ENCODE peak calls at places on chromosomes 16 and 17, in seven cellular contexts. V is upper lobe of right lung, W is Peyer's patch, I is GM23248, J is A549, P is astrocyte, Q is lower lobe of right lung. N is an unnamed sample. For H3K9me3, the result is how much of the 10 kb centered on the place peaks cover.

GRCh38 chr17:50564916-50565315 is 4.4 kb downstream of the CACNA1G start:
- DNase-seq in V (no peak), W (no peak), I (peak), J (no peak), P (peak), Q (no peak), N (no peak)

GRCh38 chr17:55520402-55520801 is 9.2 kb upstream of the SMIM36 start:
- DNase-seq in V (no peak), W (no peak), I (no peak), J (no peak), P (no peak), Q (no peak), N (no peak)

GRCh38 chr17:18968945-18969887 is 17.3 kb downstream of the SLC5A10 start:
- DNase-seq in V (no peak), W (peak), I (peak), J (peak), P (no peak), Q (no peak), N (no peak)

GRCh38 chr17:15651583-15652110 is 32.1 kb upstream of the FBXW10B start:
- DNase-seq in V (peak), W (peak), I (peak), J (peak), P (peak), Q (peak), N (no peak)

GRCh38 chr17:65182233-65182632 is 45.1 kb downstream of the RGS9 start:
- DNase-seq in V (no peak), W (no peak), I (no peak), J (no peak), P (no peak), Q (no peak), N (no peak)

GRCh38 chr16:4852221-4852872 is 5.1 kb downstream of the UBN1 start:
- DNase-seq in V (no peak), W (no peak), I (peak), J (peak), P (no peak), Q (no peak), N (no peak)

GRCh38 chr17:52930581-52930980 is 772.1 kb upstream of the CA10 start:
- DNase-seq in V (no peak), W (no peak), I (no peak), J (no peak), P (no peak), Q (no peak), N (no peak)

GRCh38 chr17:35765731-35766488 is 5.2 kb downstream of the C17orf50 start:
- DNase-seq in V (no peak), W (no peak), I (no peak), J (no peak), P (no peak), Q (no peak), N (no peak)

GRCh38 chr16:56600398-56600999 is 7.9 kb upstream of the MT2A start:
- DNase-seq in V (no peak), W (no peak), I (peak), J (peak), P (no peak), Q (no peak), N (peak)

GRCh38 chr16:70399951-70400350 is 38.9 kb downstream of the ST3GAL2 start:
- DNase-seq in V (no peak), W (no peak), I (no peak), J (no peak), P (no peak), Q (no peak), N (no peak)

GRCh38 chr16:7278636-7279035 is 54.0 kb upstream of the RBFOX1 start:
- DNase-seq in V (no peak), W (no peak), I (no peak), J (no peak), P (no peak), Q (no peak), N (no peak)

GRCh38 chr16:70638814-70639792 is 7.3 kb upstream of the IL34 start:
- DNase-seq in V (no peak), W (no peak), I (peak), J (no peak), P (peak), Q (no peak), N (no peak)

GRCh38 chr16:57955572-57955971 is 15.4 kb downstream of the CNGB1 start:
- DNase-seq in V (peak), W (no peak), I (no peak), J (peak), P (no peak), Q (peak), N (no peak)

GRCh38 chr16:3021449-3022207 is 1.5 kb downstream of the TNFRSF12A start:
- DNase-seq in V (peak), W (peak), I (peak), J (peak), P (peak), Q (peak), N (peak)

GRCh38 chr16:66260522-66261290 is 105.8 kb upstream of the CDH5 start:
- DNase-seq in V (no peak), W (no peak), I (no peak), J (no peak), P (no peak), Q (no peak), N (no peak)

GRCh38 chr16:67882374-67883145 is 2.1 kb upstream of the NRN1L start:
- DNase-seq in V (no peak), W (no peak), I (no peak), J (no peak), P (no peak), Q (no peak), N (no peak)
- H3K27ac ChIP-seq in V (no peak), W (no peak), I (no peak), J (no peak), P (no peak), Q (no peak), N (no peak)

GRCh38 chr16:61050547-61050946 is 985.7 kb downstream of the CDH8 start:
- DNase-seq in V (peak), W (no peak), I (no peak), J (no peak), P (no peak), Q (peak), N (no peak)

GRCh38 chr16:61042736-61043135 is 993.5 kb downstream of the CDH8 start:
- DNase-seq in V (no peak), W (no peak), I (no peak), J (no peak), P (no peak), Q (no peak), N (no peak)

GRCh38 chr16:61045931-61046330 is 990.3 kb downstream of the CDH8 start:
- DNase-seq in V (no peak), W (no peak), I (no peak), J (no peak), P (no peak), Q (no peak), N (no peak)
- H3K9me3 ChIP-seq in V (under half), W (under half), I (under half), J (under half), P (under half), Q (under half), N (under half)

DNA sequence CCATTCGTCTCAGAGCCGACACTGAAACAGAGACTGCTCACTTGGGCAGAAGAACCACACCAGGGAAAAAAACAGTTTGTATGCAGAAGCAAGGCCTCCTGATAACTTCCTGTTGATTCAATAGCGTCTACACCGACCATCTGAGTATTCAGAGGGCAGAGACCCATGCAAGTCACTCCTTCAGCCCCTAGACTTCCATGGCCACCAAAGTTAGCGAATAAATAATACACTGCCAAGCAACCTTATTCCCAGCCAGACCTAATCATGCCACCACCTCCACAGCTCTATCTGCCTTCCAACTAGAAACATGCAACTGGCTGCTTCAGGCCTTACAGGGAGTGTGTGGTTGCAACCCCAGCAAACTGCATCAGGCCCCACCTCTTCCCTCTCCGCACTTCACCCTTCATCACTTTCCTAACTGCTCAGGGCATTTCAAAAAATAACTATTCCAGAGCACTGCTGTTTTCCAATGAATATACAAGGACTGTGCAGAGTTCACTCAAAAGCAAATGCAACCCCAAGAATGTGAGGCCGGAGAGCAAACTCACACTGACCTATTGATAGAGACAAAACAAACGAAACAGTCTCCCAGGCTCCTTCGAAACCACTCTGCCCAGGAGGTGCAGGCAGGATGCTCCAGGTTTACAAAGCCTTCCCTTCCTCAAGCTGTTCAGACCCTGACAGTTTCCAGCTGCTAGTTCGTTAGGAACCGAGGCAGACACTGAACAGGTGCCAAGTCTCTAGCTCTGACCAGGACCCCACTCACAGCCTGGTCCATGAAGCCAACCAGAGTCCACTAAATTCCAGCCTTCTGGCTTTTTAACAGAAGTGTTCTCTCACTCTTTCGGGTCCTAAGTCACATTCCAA is 3.6 kb downstream of the USP7 start:
- DNase-seq in V (no peak), W (no peak), I (peak), J (no peak), P (peak), Q (no peak), N (peak)
- H3K4me3 ChIP-seq in V (peak), W (no peak), I (peak), J (no peak), P (no peak), Q (peak), N (peak)

DNA sequence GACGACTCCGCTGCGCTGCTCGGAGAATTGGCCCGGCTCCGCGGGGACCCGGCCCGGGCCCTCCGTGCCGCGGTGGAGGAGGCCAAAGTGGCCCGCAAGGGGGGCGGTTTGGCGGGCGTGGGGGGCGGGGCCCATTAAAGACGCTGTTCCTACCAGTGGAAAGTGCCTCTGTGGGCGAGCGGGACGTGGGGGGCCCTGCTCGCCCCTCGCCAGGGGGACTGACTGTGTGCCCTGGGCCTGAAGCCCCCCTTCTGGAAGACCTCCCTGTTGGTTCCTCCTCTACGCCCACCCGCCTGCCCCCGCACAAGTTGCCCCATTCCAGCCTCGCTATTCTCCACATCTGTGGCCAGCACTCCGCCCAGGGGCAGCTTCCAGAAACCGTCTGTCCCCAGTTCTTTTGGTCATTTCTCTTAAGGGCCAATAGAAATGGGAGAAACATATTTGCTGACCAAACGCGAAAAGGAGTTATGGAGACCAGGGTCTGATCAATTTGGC is 1.9 kb upstream of the FGF11 start:
- DNase-seq in V (no peak), W (no peak), I (no peak), J (no peak), P (no peak), Q (no peak), N (peak)
- H3K27ac ChIP-seq in V (peak), W (no peak), I (no peak), J (no peak), P (no peak), Q (no peak), N (no peak)

GRCh38 chr16:35308674-35309073 is 1849.3 kb downstream of the TP53TG3F start:
- DNase-seq in V (no peak), W (no peak), I (no peak), J (no peak), P (no peak), Q (no peak), N (no peak)

GRCh38 chr16:35319536-35320192 is 1860.3 kb downstream of the TP53TG3F start:
- DNase-seq in V (no peak), W (no peak), I (no peak), J (no peak), P (no peak), Q (no peak), N (no peak)

GRCh38 chr16:35311475-35311874 is 1852.1 kb downstream of the TP53TG3F start:
- DNase-seq in V (no peak), W (no peak), I (no peak), J (no peak), P (no peak), Q (no peak), N (no peak)

GRCh38 chr16:35310999-35311398 is 1851.6 kb downstream of the TP53TG3F start:
- DNase-seq in V (no peak), W (no peak), I (no peak), J (no peak), P (no peak), Q (no peak), N (no peak)

GRCh38 chr16:35314298-35314697 is 1854.9 kb downstream of the TP53TG3F start:
- DNase-seq in V (no peak), W (no peak), I (no peak), J (no peak), P (no peak), Q (no peak), N (no peak)
- H3K9me3 ChIP-seq in V (under half), W (under half), I (under half), J (under half), P (under half), Q (under half), N (under half)

GRCh38 chr17:72123496-72123963 is 2.7 kb downstream of the SOX9 start:
- DNase-seq in V (no peak), W (no peak), I (no peak), J (no peak), P (no peak), Q (no peak), N (no peak)

GRCh38 chr17:72125742-72126141 is 4.9 kb downstream of the SOX9 start:
- DNase-seq in V (no peak), W (no peak), I (peak), J (no peak), P (peak), Q (no peak), N (no peak)

GRCh38 chr17:72126575-72127486 is 6.0 kb downstream of the SOX9 start:
- DNase-seq in V (no peak), W (no peak), I (peak), J (peak), P (peak), Q (no peak), N (no peak)

GRCh38 chr17:72123964-72124791 is 3.4 kb downstream of the SOX9 start:
- DNase-seq in V (no peak), W (no peak), I (no peak), J (no peak), P (no peak), Q (no peak), N (no peak)

GRCh38 chr17:72125226-72125651 is 4.4 kb downstream of the SOX9 start:
- DNase-seq in V (no peak), W (no peak), I (no peak), J (no peak), P (peak), Q (no peak), N (no peak)
- H3K4me3 ChIP-seq in V (no peak), W (no peak), I (peak), J (no peak), P (peak), Q (no peak), N (no peak)

GRCh38 chr17:3801792-3802191 is 804 bp upstream of the ITGAE start:
- DNase-seq in V (no peak), W (no peak), I (peak), J (no peak), P (no peak), Q (no peak), N (no peak)
- H3K27ac ChIP-seq in V (no peak), W (no peak), I (peak), J (no peak), P (peak), Q (no peak), N (no peak)